ENCODE peak calls at places on chromosomes 7 and 10, in four cellular contexts. M, G, L and A are unnamed samples.

GRCh38 chr7:155865830-155866545 is 53.7 kb upstream of the SHH start:
- DNase-seq in M (no peak), G (peak; percentile 42), L (no peak), A (no peak)

GRCh38 chr7:105578496-105578895 is 2.8 kb downstream of the EFCAB10 start:
- DNase-seq in M (no peak), G (no peak), L (no peak), A (no peak)

GRCh38 chr7:154785898-154786297 is 217.0 kb downstream of the PAXIP1 start:
- DNase-seq in M (no peak), G (no peak), L (no peak), A (no peak)

GRCh38 chr10:129474642-129475041 is 7.6 kb downstream of the MGMT start:
- DNase-seq in M (no peak), G (no peak), L (no peak), A (no peak)

GRCh38 chr7:111437736-111438135 is 124.6 kb downstream of the IMMP2L start:
- DNase-seq in M (no peak), G (no peak), L (no peak), A (no peak)

GRCh38 chr10:58660577-58661255 is 148.0 kb downstream of the BICC1 start:
- DNase-seq in M (no peak), G (no peak), L (peak; percentile 73), A (peak; percentile 42)

GRCh38 chr7:45703373-45703821 is 129.2 kb downstream of the ADCY1 start:
- DNase-seq in M (no peak), G (no peak), L (no peak), A (no peak)

GRCh38 chr10:78654047-78654590 is 414.6 kb upstream of the ZMIZ1 start:
- DNase-seq in M (no peak), G (no peak), L (peak; percentile 25), A (no peak)

GRCh38 chr10:119700321-119700954 is 25.4 kb upstream of the INPP5F start:
- DNase-seq in M (no peak), G (no peak), L (no peak), A (no peak)

GRCh38 chr10:80177781-80178636 is 27.3 kb downstream of the ANXA11 start:
- DNase-seq in M (no peak), G (no peak), L (peak; percentile 44), A (no peak)

GRCh38 chr7:1357601-1358271 is 101.5 kb downstream of the MICALL2 start:
- DNase-seq in M (no peak), G (no peak), L (no peak), A (no peak)

GRCh38 chr10:42979181-42979580 is 97.7 kb upstream of the RET start:
- DNase-seq in M (no peak), G (no peak), L (no peak), A (no peak)

GRCh38 chr7:73680501-73680900 is 2.8 kb downstream of the DNAJC30 start:
- DNase-seq in M (no peak), G (no peak), L (no peak), A (no peak)

GRCh38 chr7:4531236-4531635 is 150.9 kb upstream of the FOXK1 start:
- DNase-seq in M (no peak), G (no peak), L (no peak), A (no peak)

GRCh38 chr7:801940-802364 is 30.3 kb upstream of the SUN1 start:
- DNase-seq in M (no peak), G (no peak), L (no peak), A (no peak)

GRCh38 chr7:111855842-111856227 is 293.5 kb upstream of the IMMP2L start:
- DNase-seq in M (no peak), G (no peak), L (peak; percentile 4), A (no peak)

GRCh38 chr10:17453377-17454091 is 861 bp downstream of the ST8SIA6 start:
- DNase-seq in M (no peak), G (peak; percentile 80), L (peak; percentile 31), A (peak; percentile 57)

GRCh38 chr7:132618956-132619305 is 42.7 kb upstream of the PLXNA4 start:
- DNase-seq in M (no peak), G (no peak), L (peak; percentile 69), A (no peak)

GRCh38 chr10:97016728-97017473 is 168.9 kb downstream of the SLIT1 start:
- DNase-seq in M (no peak), G (no peak), L (peak; percentile 12), A (no peak)

GRCh38 chr7:12212051-12212485 is 974 bp downstream of the TMEM106B start:
- DNase-seq in M (no peak), G (no peak), L (peak; percentile 6), A (no peak)

GRCh38 chr7:159226303-159226702 is 81.6 kb upstream of the VIPR2 start:
- DNase-seq in M (no peak), G (no peak), L (no peak), A (no peak)

GRCh38 chr10:5944389-5945202 is 32.7 kb downstream of the IL15RA start:
- DNase-seq in M (peak; percentile 85), G (no peak), L (peak; percentile 100), A (peak; percentile 95)

GRCh38 chr7:107998150-107998549 is 4.8 kb downstream of the LAMB1 start:
- DNase-seq in M (peak; percentile 36), G (no peak), L (peak; percentile 58), A (peak; percentile 43)

GRCh38 chr7:92631067-92631829 is 41.1 kb upstream of the FAM133B start:
- DNase-seq in M (no peak), G (no peak), L (no peak), A (no peak)

GRCh38 chr10:124280916-124281315 is 137.8 kb downstream of the OAT start:
- DNase-seq in M (no peak), G (no peak), L (no peak), A (no peak)

GRCh38 chr7:73822319-73823173 is 8.2 kb upstream of the CLDN4 start:
- DNase-seq in M (peak; percentile 94), G (no peak), L (peak; percentile 92), A (peak; percentile 100)

GRCh38 chr10:128859738-128860386 is 607.2 kb upstream of the MGMT start:
- DNase-seq in M (no peak), G (peak; percentile 67), L (no peak), A (no peak)

GRCh38 chr7:125984795-125985194 is 1055.2 kb upstream of the POT1 start:
- DNase-seq in M (no peak), G (no peak), L (no peak), A (no peak)

GRCh38 chr7:114889646-114890285 is 32.1 kb upstream of the MDFIC start:
- DNase-seq in M (peak; percentile 88), G (no peak), L (peak; percentile 99), A (peak; percentile 91)

GRCh38 chr7:157827045-157827862 is 490.4 kb downstream of the DNAJB6 start:
- DNase-seq in M (no peak), G (no peak), L (no peak), A (no peak)

GRCh38 chr10:117938104-117938503 is 108.6 kb downstream of the RAB11FIP2 start:
- DNase-seq in M (no peak), G (no peak), L (no peak), A (no peak)

GRCh38 chr10:33758299-33758698 is 423.8 kb upstream of the NRP1 start:
- DNase-seq in M (no peak), G (no peak), L (no peak), A (no peak)

GRCh38 chr7:114388021-114388420 is 26.6 kb upstream of the FOXP2 start:
- DNase-seq in M (no peak), G (no peak), L (no peak), A (no peak)

GRCh38 chr7:4724648-4725013 is 42.5 kb downstream of the FOXK1 start:
- DNase-seq in M (no peak), G (no peak), L (peak; percentile 39), A (peak; percentile 14)

GRCh38 chr7:27113991-27114866 is 11.7 kb upstream of the HOXA2 start:
- DNase-seq in M (no peak), G (peak; percentile 52), L (peak; percentile 74), A (peak; percentile 68)

GRCh38 chr10:60352105-60352504 is 37.6 kb downstream of the ANK3 start:
- DNase-seq in M (no peak), G (no peak), L (no peak), A (no peak)

GRCh38 chr7:153886506-153887391 is 165.4 kb upstream of the DPP6 start:
- DNase-seq in M (no peak), G (peak; percentile 83), L (no peak), A (peak; percentile 0)

GRCh38 chr10:70925377-70926214 is 37.2 kb upstream of the PCBD1 start:
- DNase-seq in M (no peak), G (peak; percentile 91), L (no peak), A (no peak)

GRCh38 chr7:37162106-37162505 is 286.6 kb downstream of the ELMO1 start:
- DNase-seq in M (no peak), G (no peak), L (no peak), A (no peak)

DNA sequence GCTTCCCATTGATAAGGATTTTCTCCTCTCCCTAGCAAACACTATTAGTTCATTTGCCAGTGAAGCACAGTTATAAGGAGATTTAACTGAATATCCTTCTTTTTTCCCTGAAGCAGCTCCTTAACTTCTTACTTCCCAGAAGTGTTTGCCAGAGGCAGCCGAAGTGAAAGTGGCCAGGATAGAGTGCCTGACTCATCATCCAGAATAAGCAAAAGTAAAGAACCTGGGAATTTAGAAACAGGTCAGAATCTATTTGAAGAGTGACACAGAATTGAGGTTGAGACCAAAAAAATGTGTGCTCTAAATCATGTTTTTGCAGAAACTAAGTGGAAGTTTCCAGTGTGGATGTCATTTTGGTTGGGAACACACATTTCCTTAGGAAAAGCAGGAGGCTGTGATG is 249.6 kb upstream of the VWC2 start:
- DNase-seq in M (no peak), G (no peak), L (no peak), A (no peak)
- H3K27ac ChIP-seq in M (no peak overlapping the region), G (no peak overlapping the region), L (no peak overlapping the region), A (no peak overlapping the region)

GRCh38 chr10:125871341-125871740 is 9.8 kb downstream of the DHX32 start:
- DNase-seq in M (no peak), G (no peak), L (peak; percentile 54), A (no peak)
- H3K27ac ChIP-seq in M (no peak overlapping the region), G (no peak overlapping the region), L (no peak overlapping the region), A (no peak overlapping the region)

GRCh38 chr10:77180794-77181193 is 456.8 kb downstream of the KCNMA1 start:
- DNase-seq in M (no peak), G (no peak), L (no peak), A (peak; percentile 10)
- H3K27ac ChIP-seq in M (no peak overlapping the region), G (no peak overlapping the region), L (no peak overlapping the region), A (no peak overlapping the region)

GRCh38 chr10:19985745-19986144 is 169.5 kb downstream of the PLXDC2 start:
- DNase-seq in M (no peak), G (no peak), L (no peak), A (no peak)
- H3K27ac ChIP-seq in M (no peak overlapping the region), G (peak overlapping the region; percentile 53), L (no peak overlapping the region), A (no peak overlapping the region)

DNA sequence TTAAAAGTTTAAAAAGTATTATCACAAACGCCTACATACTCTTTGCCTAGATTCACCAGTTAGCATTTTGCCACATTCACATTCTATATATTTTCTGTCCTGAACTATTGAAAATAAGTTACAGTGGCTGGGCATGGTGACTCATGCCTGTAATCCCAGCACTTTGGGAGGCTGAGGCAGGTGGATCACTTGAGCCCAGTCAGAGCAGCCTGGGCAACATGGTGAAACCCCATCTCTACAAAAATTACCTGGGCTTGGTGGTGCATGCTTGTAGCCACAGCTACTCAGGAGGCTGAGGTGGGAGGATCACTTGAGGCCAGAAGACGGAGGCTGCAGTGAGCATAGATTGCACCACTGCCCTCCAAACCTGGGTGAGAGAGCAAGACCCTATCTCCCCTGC is 5.3 kb downstream of the ARPC1A start:
- DNase-seq in M (no peak), G (no peak), L (no peak), A (peak; percentile 40)
- H3K27ac ChIP-seq in M (peak overlapping the region; percentile 97), G (no peak overlapping the region), L (peak overlapping the region; percentile 61), A (peak overlapping the region; percentile 74)